ENCODE peak calls at places on chromosomes 11 and 22, in ten cellular contexts. S is IMR-90, M is Peyer's patch, O is sigmoid colon, T is uterus, F is heart left ventricle, A is A549, Q is transverse colon, X is GM12891, L is HCT116. E is an unnamed sample.
A peak's percentile ranks its signal among the peaks of the same experiment; 100 is the strongest.

GRCh38 chr22:36363378-36363931 is 24.3 kb downstream of the MYH9 start:
- DNase-seq in Q (no peak), L (no peak), X (no peak), S (no peak), A (no peak), M (no peak), O (no peak), F (no peak), T (no peak), E (no peak)

GRCh38 chr22:20025401-20026203 is 4.7 kb downstream of the TANGO2 start:
- DNase-seq in M (no peak), T (no peak), Q (no peak), X (no peak), F (no peak), S (no peak), L (no peak), A (no peak), O (no peak), E (no peak)

GRCh38 chr11:14029415-14029814 is 66.9 kb downstream of the SPON1 start:
- DNase-seq in L (no peak), S (no peak), X (no peak), T (no peak), F (no peak), Q (no peak), O (no peak), M (no peak), A (no peak), E (no peak)

GRCh38 chr11:128768876-128769275 is 75.0 kb downstream of the FLI1 start:
- DNase-seq in X (no peak), L (no peak), S (no peak), A (no peak), F (peak; percentile 51), Q (no peak), T (no peak), O (no peak), M (no peak), E (no peak)

GRCh38 chr22:29914991-29915390 is 32.0 kb downstream of the MTMR3 start:
- DNase-seq in M (no peak), A (no peak), O (no peak), X (no peak), S (no peak), Q (no peak), F (no peak), T (no peak), L (no peak), E (no peak)

GRCh38 chr22:41367039-41367679 is 14.6 kb upstream of the TEF start:
- DNase-seq in F (peak; percentile 98), T (peak; percentile 98), A (peak; percentile 57), O (peak; percentile 99), Q (peak; percentile 95), M (peak; percentile 91), L (peak; percentile 71), S (peak; percentile 96), X (no peak), E (peak; percentile 87)

GRCh38 chr11:92329644-92330043 is 105.0 kb downstream of the FAT3 start:
- DNase-seq in L (no peak), Q (no peak), X (no peak), O (no peak), T (no peak), M (no peak), S (peak; percentile 38), F (no peak), A (no peak), E (no peak)

GRCh38 chr22:27381552-27381951 is 420.0 kb downstream of the MN1 start:
- DNase-seq in A (no peak), Q (no peak), X (no peak), S (no peak), F (no peak), M (no peak), T (no peak), L (no peak), O (no peak), E (no peak)

GRCh38 chr11:79189055-79189454 is 251.8 kb downstream of the TENM4 start:
- DNase-seq in L (no peak), M (no peak), T (no peak), O (no peak), F (no peak), X (no peak), Q (no peak), S (no peak), A (no peak), E (no peak)

GRCh38 chr11:130379276-130379675 is 49.1 kb downstream of the ADAMTS8 start:
- DNase-seq in S (no peak), O (no peak), T (no peak), L (no peak), A (no peak), X (no peak), Q (no peak), F (no peak), M (no peak), E (no peak)

GRCh38 chr22:45540122-45540521 is 37.4 kb downstream of the FBLN1 start:
- DNase-seq in X (no peak), L (no peak), T (no peak), M (no peak), F (no peak), O (no peak), S (no peak), A (no peak), Q (no peak), E (no peak)

GRCh38 chr11:44014968-44015623 is 32.7 kb upstream of the ACCSL start:
- DNase-seq in A (no peak), T (no peak), L (no peak), X (no peak), F (no peak), O (peak; percentile 46), M (peak; percentile 26), Q (no peak), S (peak; percentile 65), E (no peak)

GRCh38 chr11:72080326-72081183 is at the start of the genes LRRC51 and NUMA1:
- DNase-seq in M (peak; percentile 100), S (peak; percentile 100), X (peak; percentile 77), A (peak; percentile 100), L (peak; percentile 100), F (peak; percentile 99), Q (peak; percentile 100), O (peak; percentile 100), T (peak; percentile 100), E (peak; percentile 87)
- TF ChIP-seq POLR2A in M (peak; percentile 58), S (peak; percentile 65), X (peak; percentile 43), A (peak; percentile 54), L (peak; percentile 40), F (no peak), Q (peak; percentile 72), O (peak; percentile 52), T (peak; percentile 40), E (peak; percentile 56)

GRCh38 chr11:103091810-103092524 is at the start of gene DCUN1D5:
- DNase-seq in O (peak; percentile 98), S (peak; percentile 94), M (peak; percentile 99), L (peak; percentile 88), A (peak; percentile 93), F (peak; percentile 97), X (peak; percentile 79), T (peak; percentile 96), Q (peak; percentile 98), E (peak; percentile 71)
- TF ChIP-seq POLR2A in O (peak; percentile 60), S (peak; percentile 92), M (peak; percentile 79), L (peak; percentile 92), A (peak; percentile 90), F (no peak), X (peak; percentile 94), T (peak; percentile 47), Q (peak; percentile 73), E (peak; percentile 82)

DNA sequence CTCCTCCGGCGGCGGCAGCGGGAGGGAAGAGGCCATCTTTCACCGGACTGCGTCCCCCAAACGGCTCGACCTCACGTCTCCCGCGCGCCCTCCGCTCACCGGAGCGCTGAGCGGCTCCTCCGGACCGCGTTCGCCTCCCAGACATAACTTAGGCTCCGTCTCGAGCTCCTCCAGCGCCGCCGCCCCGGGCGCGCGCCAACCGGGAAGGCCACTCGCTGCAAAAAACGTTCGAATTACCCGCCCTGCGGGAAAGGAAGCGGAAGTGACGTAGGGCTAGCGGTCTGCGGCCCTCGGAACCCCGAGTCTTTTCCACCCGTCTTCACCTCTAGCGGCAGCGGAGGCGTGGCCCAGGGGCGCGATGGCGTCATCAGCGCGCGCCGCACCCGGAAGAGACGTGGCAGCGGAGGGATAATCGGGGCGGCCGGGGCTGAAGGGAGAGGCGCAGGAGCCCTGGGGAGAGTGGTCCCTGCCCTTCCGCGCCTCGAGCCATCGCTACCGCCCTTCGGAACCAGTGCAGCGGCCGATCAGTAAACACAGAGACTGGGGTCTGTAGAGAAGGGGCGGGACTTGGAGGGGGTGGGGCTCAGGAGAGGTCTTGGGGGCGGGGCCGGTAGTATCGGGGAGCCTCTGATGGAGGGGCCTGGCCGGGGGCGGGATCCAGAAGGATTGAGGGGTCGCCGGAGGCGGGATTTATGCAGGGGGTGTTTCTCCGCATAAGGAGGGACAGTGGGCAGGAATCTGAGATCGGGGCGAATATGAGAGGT is at the start of the genes CDCA5 and ZFPL1:
- DNase-seq in F (peak; percentile 96), X (peak; percentile 98), A (peak; percentile 96), Q (peak; percentile 96), S (peak; percentile 94), L (peak; percentile 91), O (peak; percentile 97), T (peak; percentile 96), M (peak; percentile 98), E (peak; percentile 96)
- TF ChIP-seq POLR2A in F (no peak), X (peak; percentile 69), A (peak; percentile 56), Q (peak; percentile 83), S (peak; percentile 97), L (peak; percentile 49), O (no peak), T (no peak), M (peak; percentile 67), E (peak; percentile 67)

GRCh38 chr11:3865388-3866193 is 10.1 kb downstream of the STIM1 start:
- DNase-seq in O (no peak), A (no peak), F (no peak), Q (no peak), S (peak; percentile 76), X (no peak), T (no peak), M (no peak), L (no peak), E (peak; percentile 37)
- TF ChIP-seq POLR2A in O (no peak), A (no peak), F (no peak), Q (no peak), S (no peak), X (no peak), T (no peak), M (no peak), L (no peak), E (no peak)

GRCh38 chr11:57410287-57410686 is 16.6 kb downstream of the SLC43A3 start:
- DNase-seq in Q (no peak), O (no peak), A (no peak), X (no peak), T (no peak), M (no peak), S (peak; percentile 96), L (no peak), F (no peak), E (no peak)
- TF ChIP-seq POLR2A in Q (no peak), O (no peak), A (no peak), X (no peak), T (no peak), M (no peak), S (no peak), L (no peak), F (no peak), E (no peak)

DNA sequence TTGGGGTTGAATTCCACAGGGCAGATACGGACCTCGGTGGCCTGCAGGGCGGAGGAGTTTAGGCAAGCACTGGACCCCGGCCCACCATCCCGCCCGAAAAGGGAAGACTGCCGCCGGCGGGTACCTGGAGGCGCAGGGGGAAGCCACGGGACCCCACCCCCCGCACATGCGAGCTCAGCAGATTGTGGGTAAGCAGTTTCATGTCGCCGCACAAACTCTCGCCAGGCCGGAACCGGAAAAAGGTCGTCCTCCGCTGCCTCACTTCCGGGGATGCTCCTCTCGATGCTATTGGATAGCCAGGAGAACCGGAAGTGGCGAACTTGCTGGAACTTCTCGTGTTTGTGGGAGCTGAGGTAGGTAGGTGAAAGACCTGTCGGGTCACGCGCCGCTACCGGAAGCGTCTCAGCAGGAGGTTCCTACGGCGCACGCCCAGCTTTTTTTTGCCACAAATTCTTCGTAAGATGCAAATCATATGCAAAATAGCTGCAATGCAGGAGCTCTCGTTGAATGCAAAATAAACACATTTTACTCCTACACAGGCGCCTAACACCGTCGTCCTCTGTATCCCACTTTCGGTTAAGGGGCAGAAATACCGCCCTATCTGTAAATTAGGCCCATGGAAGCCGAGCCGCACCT is at the start of gene TRMT112:
- DNase-seq in S (peak; percentile 98), M (peak; percentile 99), X (peak; percentile 93), T (peak; percentile 95), O (peak; percentile 99), A (peak; percentile 99), L (peak; percentile 99), Q (peak; percentile 96), F (peak; percentile 98), E (peak; percentile 92)
- TF ChIP-seq POLR2A in S (peak; percentile 65), M (peak; percentile 70), X (peak; percentile 95), T (peak; percentile 70), O (peak; percentile 86), A (peak; percentile 76), L (peak; percentile 70), Q (peak; percentile 85), F (no peak), E (peak; percentile 68)